ENCODE peak calls at places on chromosomes 5 and 9, in seven cellular contexts. O is coronary artery, W is ureter, L is cortex of kidney, Q is pulmonary artery endothelial cell, P is amniotic stem cell, U is aorta. K is an unnamed sample.

GRCh38 chr5:61229416-61229815 is 67.1 kb upstream of the SMIM15 start:
- DNase-seq in O (no peak), W (no peak), L (no peak), Q (no peak), P (no peak), U (no peak), K (no peak)

GRCh38 chr9:130010151-130010988 is 32.6 kb downstream of the FNBP1 start:
- DNase-seq in O (no peak), W (no peak), L (no peak), Q (no peak), P (no peak), U (no peak), K (no peak)

GRCh38 chr9:83199240-83199639 is 136.3 kb upstream of the RASEF start:
- DNase-seq in O (no peak), W (peak), L (no peak), Q (peak), P (peak), U (no peak), K (no peak)

GRCh38 chr5:91042856-91043255 is 340.3 kb downstream of the ARRDC3 start:
- DNase-seq in O (no peak), W (no peak), L (no peak), Q (no peak), P (no peak), U (no peak), K (no peak)

GRCh38 chr9:20376780-20377179 is 245.5 kb downstream of the MLLT3 start:
- DNase-seq in O (no peak), W (no peak), L (no peak), Q (no peak), P (no peak), U (no peak), K (no peak)

GRCh38 chr9:115673599-115673998 is 480.0 kb upstream of the PAPPA start:
- DNase-seq in O (no peak), W (no peak), L (no peak), Q (no peak), P (peak), U (no peak), K (no peak)

GRCh38 chr9:87336407-87336806 is 161.3 kb upstream of the DAPK1 start:
- DNase-seq in O (no peak), W (no peak), L (no peak), Q (no peak), P (no peak), U (no peak), K (no peak)

GRCh38 chr5:14081791-14082190 is 61.4 kb upstream of the TRIO start:
- DNase-seq in O (no peak), W (no peak), L (no peak), Q (no peak), P (no peak), U (no peak), K (no peak)

GRCh38 chr5:108451269-108451668 is 69.4 kb upstream of the FBXL17 start:
- DNase-seq in O (no peak), W (no peak), L (no peak), Q (no peak), P (no peak), U (no peak), K (no peak)

GRCh38 chr5:72206160-72206559 is 98.9 kb downstream of the MAP1B start:
- DNase-seq in O (no peak), W (no peak), L (no peak), Q (no peak), P (no peak), U (no peak), K (no peak)

GRCh38 chr5:111308951-111309350 is 84.8 kb downstream of the CAMK4 start:
- DNase-seq in O (no peak), W (no peak), L (no peak), Q (no peak), P (no peak), U (no peak), K (no peak)

GRCh38 chr5:172984244-172984953 is 828 bp downstream of the ATP6V0E1 start:
- DNase-seq in O (peak), W (peak), L (no peak), Q (peak), P (peak), U (peak), K (peak)

GRCh38 chr5:9388941-9389674 is 156.8 kb downstream of the SEMA5A start:
- DNase-seq in O (no peak), W (no peak), L (no peak), Q (no peak), P (no peak), U (no peak), K (no peak)

GRCh38 chr9:106956971-106957370 is 94.0 kb downstream of the ZNF462 start:
- DNase-seq in O (no peak), W (no peak), L (no peak), Q (no peak), P (no peak), U (no peak), K (no peak)

GRCh38 chr5:135359374-135360165 is 39.5 kb downstream of the MACROH2A1 start:
- DNase-seq in O (no peak), W (no peak), L (no peak), Q (no peak), P (no peak), U (no peak), K (no peak)